ENCODE peak calls at places on chromosomes 3 and 15, in six cellular contexts. S, X, Q, Y, D and N are unnamed samples.

GRCh38 chr3:57911588-57911987 is 96.6 kb upstream of the FLNB start:
- DNase-seq in X (no peak), S (no peak), Y (peak; percentile 18), Q (no peak), D (no peak), N (no peak)

GRCh38 chr3:46710229-46710628 is 7.4 kb downstream of the PRSS50 start:
- DNase-seq in D (peak; percentile 13), Q (peak; percentile 2), Y (no peak), S (no peak), X (no peak), N (no peak)

GRCh38 chr3:51539291-51539891 is 872 bp downstream of the RAD54L2 start:
- DNase-seq in X (no peak), S (peak; percentile 27), Q (no peak), D (peak; percentile 49), Y (peak; percentile 85), N (peak; percentile 48)

GRCh38 chr15:80450811-80451321 is 46.7 kb downstream of the ARNT2 start:
- DNase-seq in S (no peak), D (no peak), Q (no peak), X (no peak), Y (no peak), N (no peak)

GRCh38 chr3:44240061-44240460 is 1.6 kb upstream of the TOPAZ1 start:
- DNase-seq in D (no peak), X (no peak), S (no peak), Y (no peak), Q (no peak), N (no peak)

GRCh38 chr15:90648137-90649070 is 68.7 kb upstream of the BLM start:
- DNase-seq in X (peak; percentile 79), Q (no peak), S (peak; percentile 78), Y (peak; percentile 69), D (peak; percentile 88), N (peak; percentile 84)

GRCh38 chr15:35595656-35596055 is 49.7 kb upstream of the DPH6 start:
- DNase-seq in Y (no peak), D (no peak), Q (no peak), X (no peak), S (no peak), N (no peak)

GRCh38 chr15:53072077-53072476 is 281.9 kb upstream of the ONECUT1 start:
- DNase-seq in S (peak; percentile 65), Q (peak; percentile 52), D (peak; percentile 71), X (peak; percentile 5), Y (peak; percentile 8), N (peak; percentile 52)

GRCh38 chr3:192833177-192833890 is 84.3 kb downstream of the MB21D2 start:
- DNase-seq in S (no peak), Q (no peak), X (no peak), D (no peak), Y (peak; percentile 92), N (no peak)

GRCh38 chr3:172713316-172713715 is 2.4 kb upstream of the NCEH1 start:
- DNase-seq in Q (no peak), X (no peak), Y (no peak), S (no peak), D (no peak), N (no peak)

GRCh38 chr15:38002883-38003477 is 68.5 kb downstream of the TMCO5A start:
- DNase-seq in Y (peak; percentile 84), S (no peak), X (peak; percentile 50), D (peak; percentile 84), Q (no peak), N (peak; percentile 71)

GRCh38 chr15:90762109-90762508 is 45.0 kb downstream of the BLM start:
- DNase-seq in Q (no peak), D (peak; percentile 67), S (no peak), X (peak; percentile 33), Y (peak; percentile 68), N (peak; percentile 31)

GRCh38 chr3:45907769-45908705 is 21.7 kb downstream of the CCR9 start:
- DNase-seq in Q (no peak), S (no peak), Y (peak; percentile 83), X (no peak), D (no peak), N (no peak)

GRCh38 chr3:69085543-69086132 is 901 bp downstream of the ARL6IP5 start:
- DNase-seq in D (peak; percentile 61), X (peak; percentile 33), Y (no peak), Q (no peak), S (no peak), N (peak; percentile 57)

GRCh38 chr3:128497305-128498126 is 4.5 kb upstream of the GATA2 start:
- DNase-seq in Q (no peak), X (peak; percentile 74), Y (no peak), S (peak; percentile 45), D (peak; percentile 68), N (peak; percentile 75)
- TF ChIP-seq POLR2A in Q (no peak), X (no peak), Y (no peak), S (no peak), D (no peak), N (no peak)

GRCh38 chr15:45265506-45265905 is 13.5 kb downstream of the SLC28A2 start:
- DNase-seq in Y (no peak), S (no peak), D (no peak), X (no peak), Q (no peak), N (no peak)
- H3K4me3 ChIP-seq in Y (no peak overlapping the region), S (no peak overlapping the region), D (no peak overlapping the region), X (no peak overlapping the region), Q (no peak overlapping the region), N (no peak overlapping the region)

DNA sequence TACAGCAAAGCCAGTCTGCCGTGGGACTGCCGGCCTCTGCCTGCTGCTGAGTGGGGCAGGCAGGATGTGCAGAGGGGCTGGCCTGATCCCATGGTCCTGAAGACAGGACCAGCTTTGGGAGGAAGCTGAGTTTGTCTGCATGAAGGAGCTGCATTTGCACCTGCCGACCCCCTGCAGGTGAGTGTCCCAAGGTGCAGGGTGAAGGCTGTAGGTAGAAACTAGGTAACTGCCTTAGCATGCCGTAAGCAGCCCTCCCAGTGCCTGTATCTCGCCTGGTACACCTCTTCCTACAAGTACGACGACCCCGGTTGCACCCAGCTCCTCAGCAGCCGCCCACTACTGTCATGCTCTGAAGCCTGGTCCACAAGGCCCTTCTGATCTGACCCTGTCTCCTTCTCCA is 34.9 kb downstream of the AMOTL2 start:
- DNase-seq in Y (no peak), D (peak; percentile 28), X (no peak), S (no peak), Q (peak; percentile 30), N (no peak)
- TF ChIP-seq CTCF in Y (no peak), D (no peak), X (no peak), S (no peak), Q (no peak), N (no peak)

GRCh38 chr15:75450307-75451201 is 936 bp downstream of the SIN3A start:
- DNase-seq in D (peak; percentile 98), S (peak; percentile 89), X (peak; percentile 98), Q (peak; percentile 98), Y (peak; percentile 96), N (peak; percentile 98)
- TF ChIP-seq POLR2A in D (peak; percentile 36), S (no peak), X (no peak), Q (no peak), Y (peak; percentile 13), N (no peak)

GRCh38 chr3:130850846-130851245 is 43.0 kb upstream of the ATP2C1 start:
- DNase-seq in S (no peak), X (no peak), Y (no peak), D (no peak), Q (no peak), N (peak; percentile 23)
- H3K4me3 ChIP-seq in S (no peak overlapping the region), X (peak overlapping the region; percentile 58), Y (no peak overlapping the region), D (no peak overlapping the region), Q (peak overlapping the region; percentile 47), N (peak overlapping the region; percentile 33)

DNA sequence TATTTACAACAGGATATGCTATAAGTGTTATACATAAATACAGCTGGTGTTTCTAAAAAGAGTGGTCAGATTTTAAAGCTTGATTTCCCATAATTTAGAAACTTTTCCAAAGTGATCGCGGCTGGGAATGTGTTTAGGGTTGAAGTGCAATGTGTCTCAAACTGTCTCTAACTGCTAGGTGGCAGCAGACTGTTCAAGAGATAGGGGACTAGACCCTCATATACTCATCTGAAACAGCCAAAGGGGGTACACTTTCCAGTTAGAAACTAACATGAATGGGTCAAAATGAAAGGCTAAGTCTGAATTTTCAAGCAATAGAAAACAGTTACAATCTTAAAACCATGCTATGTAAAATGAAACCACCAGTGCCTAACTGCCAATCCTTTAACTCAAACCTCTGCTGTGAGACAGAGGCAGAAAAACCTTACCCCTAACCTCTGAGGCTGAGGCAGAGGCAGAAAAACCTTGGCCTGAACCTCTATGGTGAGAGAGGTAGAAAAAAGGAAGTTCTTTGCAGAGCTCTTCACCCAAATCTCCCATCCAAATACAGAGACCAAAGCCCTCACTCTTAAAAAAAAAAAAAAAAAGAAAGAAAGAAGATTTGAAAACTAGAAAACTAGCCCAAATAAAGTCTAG is 595.9 kb downstream of the NTRK3 start:
- DNase-seq in Q (no peak), S (no peak), D (no peak), Y (no peak), X (no peak), N (no peak)
- TF ChIP-seq CTCF in Q (no peak), S (peak; percentile 14), D (no peak), Y (peak; percentile 14), X (no peak), N (no peak)

DNA sequence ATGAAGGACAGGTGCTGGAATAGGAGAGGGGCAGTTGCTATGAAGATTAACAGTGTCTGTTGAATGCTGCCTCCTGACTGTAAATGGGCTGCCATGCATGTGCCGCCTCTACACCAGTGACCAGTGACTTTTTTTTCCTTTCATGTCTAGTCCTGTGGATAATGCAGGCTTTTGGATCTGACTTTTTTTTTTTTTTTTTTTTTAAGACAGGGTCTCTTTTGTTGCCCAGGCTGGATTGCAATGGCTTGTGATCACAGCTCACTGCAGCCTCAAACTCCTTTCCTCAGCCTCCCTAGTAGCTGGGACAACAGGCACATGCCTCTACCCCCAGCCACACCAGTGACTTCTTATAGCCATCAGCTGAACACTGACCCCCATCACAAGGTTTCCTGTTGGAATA is 41.2 kb upstream of the AGBL1 start:
- DNase-seq in X (no peak), D (no peak), Q (no peak), Y (no peak), S (no peak), N (no peak)
- TF ChIP-seq POLR2A in X (no peak), D (no peak), Q (no peak), Y (no peak), S (no peak), N (no peak)

GRCh38 chr3:117609330-117609729 is 899.8 kb downstream of the TUSC7 start:
- DNase-seq in D (no peak), S (no peak), X (no peak), Q (no peak), Y (no peak), N (no peak)
- H3K4me3 ChIP-seq in D (no peak overlapping the region), S (no peak overlapping the region), X (no peak overlapping the region), Q (no peak overlapping the region), Y (no peak overlapping the region), N (no peak overlapping the region)

GRCh38 chr15:39628131-39628482 is 47.2 kb downstream of the THBS1 start:
- DNase-seq in Y (no peak), Q (no peak), S (no peak), X (peak; percentile 38), D (no peak), N (no peak)
- TF ChIP-seq CTCF in Y (peak; percentile 15), Q (no peak), S (no peak), X (peak; percentile 39), D (peak; percentile 21), N (no peak)